ENCODE peak calls at places on chromosome 16, in four cellular contexts. X is K562, G is GM12878, D is HepG2. B is an unnamed sample.

GRCh38 chr16:64094992-64095579 is 1026.8 kb downstream of the CDH11 start:
- DNase-seq in X (no peak), G (no peak), D (no peak), B (no peak)

GRCh38 chr16:88400186-88400585 is 17.4 kb downstream of the ZNF469 start:
- DNase-seq in X (no peak), G (no peak), D (no peak), B (no peak)

GRCh38 chr16:54193656-54194007 is 93.0 kb downstream of the IRX3 start:
- DNase-seq in X (peak), G (peak), D (peak), B (peak)

GRCh38 chr16:29900102-29900887 is at the start of gene ASPHD1:
- DNase-seq in X (peak), G (no peak), D (peak), B (peak)

GRCh38 chr16:81632392-81633146 is 146.5 kb upstream of the PLCG2 start:
- DNase-seq in X (peak), G (no peak), D (no peak), B (no peak)

GRCh38 chr16:85265789-85266188 is 153.5 kb upstream of the CIBAR2 start:
- DNase-seq in X (no peak), G (no peak), D (no peak), B (no peak)

GRCh38 chr16:75789237-75789636 is 62.9 kb upstream of the CPHXL start:
- DNase-seq in X (peak), G (no peak), D (peak), B (no peak)

GRCh38 chr16:84840687-84841627 is 21.2 kb downstream of the CRISPLD2 start:
- DNase-seq in X (no peak), G (no peak), D (no peak), B (no peak)

GRCh38 chr16:89643769-89644300 is 13.7 kb downstream of the CHMP1A start:
- DNase-seq in X (no peak), G (no peak), D (no peak), B (no peak)

GRCh38 chr16:12188674-12189249 is 212.2 kb downstream of the SNX29 start:
- DNase-seq in X (no peak), G (no peak), D (no peak), B (no peak)

GRCh38 chr16:85142129-85142513 is 29.8 kb upstream of the CIBAR2 start:
- DNase-seq in X (no peak), G (no peak), D (no peak), B (no peak)

GRCh38 chr16:82900611-82901010 is 273.8 kb downstream of the CDH13 start:
- DNase-seq in X (no peak), G (no peak), D (no peak), B (no peak)

GRCh38 chr16:81431554-81432353 is 12.9 kb upstream of the CMIP start:
- DNase-seq in X (no peak), G (no peak), D (peak), B (no peak)

GRCh38 chr16:80993293-80993691 is 13.4 kb downstream of the CMC2 start:
- DNase-seq in X (peak), G (no peak), D (peak), B (no peak)

GRCh38 chr16:8996891-8997290 is 33.2 kb upstream of the USP7 start:
- DNase-seq in X (peak), G (no peak), D (peak), B (no peak)

GRCh38 chr16:48353565-48354163 is 31.5 kb downstream of the SIAH1 start:
- DNase-seq in X (peak), G (peak), D (peak), B (peak)

GRCh38 chr16:22664132-22664531 is 149.8 kb upstream of the HS3ST2 start:
- DNase-seq in X (no peak), G (no peak), D (no peak), B (no peak)

GRCh38 chr16:11183035-11183812 is 72.8 kb downstream of the SOCS1 start:
- DNase-seq in X (no peak), G (peak), D (no peak), B (peak)

GRCh38 chr16:31200821-31201510 is 1.6 kb downstream of the PYCARD start:
- DNase-seq in X (peak), G (no peak), D (no peak), B (no peak)

GRCh38 chr16:65875362-65876199 is 490.9 kb upstream of the CDH5 start:
- DNase-seq in X (no peak), G (no peak), D (no peak), B (no peak)

GRCh38 chr16:78893340-78893739 is 707.2 kb downstream of the MAF start:
- DNase-seq in X (no peak), G (no peak), D (no peak), B (no peak)

GRCh38 chr16:81456523-81457325 is 12.1 kb downstream of the CMIP start:
- DNase-seq in X (no peak), G (no peak), D (peak), B (no peak)

GRCh38 chr16:73610160-73610559 is 562.2 kb upstream of the ZFHX3 start:
- DNase-seq in X (no peak), G (no peak), D (no peak), B (no peak)

DNA sequence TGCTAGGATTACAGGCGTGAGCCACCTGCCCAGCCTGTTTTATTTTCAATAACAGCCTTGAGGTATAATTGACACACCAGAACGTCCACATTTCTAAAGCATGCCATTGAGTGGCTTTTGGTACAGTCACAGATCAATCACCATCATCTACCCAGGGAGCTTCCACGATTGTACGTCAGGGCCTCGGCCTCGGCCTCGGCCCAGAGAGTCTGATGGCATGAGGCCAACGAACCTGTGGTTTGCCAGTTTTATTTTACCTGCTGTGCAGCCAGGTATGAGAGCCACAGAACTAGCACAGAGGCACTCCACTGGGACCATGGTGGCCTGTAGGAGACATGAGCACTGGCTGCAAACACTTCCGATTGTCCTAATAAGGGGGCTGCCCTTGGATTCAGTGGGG is 8.3 kb downstream of the UBALD1 start:
- DNase-seq in X (no peak), G (no peak), D (no peak), B (no peak)
- TF ChIP-seq ETV6 in X (no peak), G (no peak), D (no peak), B (no peak)

GRCh38 chr16:87178977-87179376 is 138.2 kb downstream of the C16orf95 start:
- DNase-seq in X (no peak), G (no peak), D (no peak), B (no peak)
- TF ChIP-seq ETV6 in X (no peak), G (no peak), D (no peak), B (no peak)

GRCh38 chr16:24774510-24774909 is 45.1 kb downstream of the TNRC6A start:
- DNase-seq in X (no peak), G (no peak), D (no peak), B (no peak)

GRCh38 chr16:24773771-24774427 is 44.4 kb downstream of the TNRC6A start:
- DNase-seq in X (no peak), G (no peak), D (no peak), B (no peak)

GRCh38 chr16:24775455-24775854 is 46.0 kb downstream of the TNRC6A start:
- DNase-seq in X (no peak), G (no peak), D (no peak), B (no peak)

GRCh38 chr16:24778676-24779075 is 49.2 kb downstream of the TNRC6A start:
- DNase-seq in X (no peak), G (no peak), D (no peak), B (no peak)

GRCh38 chr16:24776486-24777220 is 47.2 kb downstream of the TNRC6A start:
- DNase-seq in X (no peak), G (no peak), D (no peak), B (no peak)
- TF ChIP-seq ETV6 in X (no peak), G (no peak), D (no peak), B (no peak)

GRCh38 chr16:14497245-14498082 is 132.6 kb downstream of the PARN start:
- DNase-seq in X (no peak), G (no peak), D (peak), B (no peak)
- TF ChIP-seq ETV6 in X (no peak), G (no peak), D (no peak), B (no peak)

DNA sequence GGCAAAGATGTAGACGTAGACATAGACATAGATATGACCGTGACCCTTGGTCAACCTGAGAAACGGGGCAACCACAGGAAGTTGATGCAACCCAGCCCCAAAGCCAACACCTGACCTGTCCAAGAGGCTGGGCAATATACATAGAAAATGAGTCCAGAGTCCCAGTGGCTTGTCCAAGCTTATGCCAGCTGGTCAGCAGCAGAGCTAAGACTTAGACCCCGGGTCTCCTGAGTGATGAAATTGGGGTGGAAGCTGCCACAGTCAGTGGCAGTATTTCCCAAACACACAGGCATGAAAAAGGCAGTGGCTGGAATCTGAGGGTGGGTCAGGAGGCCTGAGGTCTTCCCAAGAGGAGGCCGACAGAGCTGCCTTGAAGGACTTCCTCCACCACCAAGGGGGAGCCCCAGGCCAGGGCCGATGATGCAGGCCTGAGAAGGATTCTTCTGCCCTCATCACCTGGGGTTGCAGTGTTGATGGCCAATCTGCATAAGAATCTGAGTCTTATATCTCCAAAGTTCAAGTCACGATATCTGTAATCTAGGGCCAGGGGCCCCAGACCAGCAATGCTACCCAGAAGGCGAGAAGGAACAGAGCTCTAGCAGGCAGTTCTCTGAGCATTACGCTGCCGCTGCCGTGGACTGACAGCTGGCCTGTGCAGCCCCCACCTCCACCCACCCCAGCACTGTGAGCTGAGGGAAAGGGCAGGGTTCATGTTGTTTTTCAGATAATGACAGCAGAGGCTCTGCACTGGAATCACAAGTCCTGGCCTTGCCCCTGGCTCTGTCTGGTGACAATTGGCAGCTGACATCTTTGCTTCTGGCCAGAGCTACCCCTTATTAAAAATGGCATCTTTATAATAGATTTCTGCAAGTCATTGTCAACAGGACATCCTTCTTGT is 72.7 kb downstream of the GNAO1 start:
- DNase-seq in X (peak), G (no peak), D (peak), B (no peak)
- TF ChIP-seq ETV6 in X (no peak), G (no peak), D (no peak), B (no peak)

DNA sequence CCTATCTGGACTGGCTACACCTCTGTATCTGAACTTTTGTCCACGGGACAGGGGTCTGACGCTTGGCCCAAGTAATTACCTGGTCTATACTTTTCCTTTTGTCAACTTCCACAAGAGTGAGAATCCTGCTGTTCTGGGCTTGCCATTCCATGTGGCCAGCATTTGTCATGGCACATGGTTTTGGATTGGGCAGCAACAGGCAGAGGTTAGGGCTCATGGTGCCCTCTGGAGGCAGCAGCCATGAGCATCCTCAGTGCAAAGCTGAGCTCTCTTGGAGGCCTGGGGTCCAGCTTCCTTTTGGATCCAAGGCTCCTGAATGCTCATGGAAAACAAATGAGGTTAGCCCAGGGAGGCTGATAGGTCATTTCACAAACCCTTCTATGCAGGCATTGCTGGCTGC is 7.5 kb upstream of the EDC4 start:
- DNase-seq in X (no peak), G (no peak), D (peak), B (peak)
- TF ChIP-seq ETV6 in X (no peak), G (no peak), D (no peak), B (no peak)

DNA sequence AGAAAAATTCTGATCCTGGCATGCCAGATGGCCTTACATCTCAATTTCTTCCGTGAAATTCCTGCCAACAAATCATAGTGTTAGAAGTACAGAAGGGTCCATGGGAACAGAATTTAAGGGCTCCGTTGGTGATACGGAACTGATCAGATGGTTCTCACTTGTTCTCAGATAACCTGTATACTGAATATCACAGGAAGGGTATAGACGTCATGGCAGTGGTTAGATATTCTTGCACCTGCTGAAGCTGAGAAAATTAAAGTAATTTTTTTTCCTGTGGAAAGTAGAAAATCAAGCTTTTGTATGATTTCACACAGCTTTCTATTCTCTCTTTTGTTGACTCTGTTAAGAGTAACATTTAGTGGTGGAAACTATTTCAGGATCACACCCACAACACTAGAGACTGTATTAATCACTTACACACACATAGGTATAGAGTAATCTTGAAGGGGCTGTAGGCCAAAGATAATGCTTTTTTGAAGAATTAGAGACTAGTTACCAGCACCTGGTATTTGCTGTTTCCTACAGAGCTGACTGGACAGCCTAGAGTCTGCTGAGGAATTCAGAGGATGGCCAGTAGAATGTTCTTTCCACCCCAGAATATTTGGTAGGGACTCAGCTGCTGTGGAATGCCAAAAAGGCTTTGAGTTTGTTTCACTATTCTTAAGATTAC is 7.5 kb downstream of the TENT4B start:
- DNase-seq in X (peak), G (no peak), D (no peak), B (no peak)
- TF ChIP-seq ETV6 in X (no peak), G (no peak), D (no peak), B (no peak)

DNA sequence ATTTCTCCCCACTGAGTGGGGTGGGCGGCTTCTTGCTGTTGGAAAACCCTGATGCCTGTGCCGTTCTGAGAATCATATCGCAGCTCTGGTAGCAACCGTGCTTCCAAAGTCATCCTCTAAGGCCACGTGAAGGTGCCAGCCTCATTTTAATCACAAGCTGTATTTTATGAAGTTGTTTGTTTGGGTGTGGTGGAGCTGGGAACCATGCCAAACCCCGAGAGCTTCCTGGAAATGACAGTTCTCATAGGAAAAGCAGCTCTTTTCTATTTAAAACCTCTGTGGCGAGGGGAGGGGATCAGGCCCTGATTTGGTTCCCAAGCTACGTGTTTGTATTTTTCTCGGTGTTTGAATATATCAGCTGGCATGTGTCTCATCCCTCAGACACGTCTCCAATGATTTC is 21.7 kb downstream of the KNOP1 start:
- DNase-seq in X (peak), G (no peak), D (no peak), B (no peak)
- TF ChIP-seq ETV6 in X (no peak), G (no peak), D (no peak), B (no peak)

GRCh38 chr16:14490281-14490680 is 139.8 kb downstream of the PARN start:
- DNase-seq in X (no peak), G (no peak), D (no peak), B (no peak)

GRCh38 chr16:14486520-14487303 is 143.3 kb downstream of the PARN start:
- DNase-seq in X (peak), G (no peak), D (peak), B (no peak)

GRCh38 chr16:14491831-14492529 is 138.1 kb downstream of the PARN start:
- DNase-seq in X (no peak), G (no peak), D (no peak), B (no peak)

GRCh38 chr16:14487579-14487978 is 142.5 kb downstream of the PARN start:
- DNase-seq in X (peak), G (no peak), D (no peak), B (no peak)

DNA sequence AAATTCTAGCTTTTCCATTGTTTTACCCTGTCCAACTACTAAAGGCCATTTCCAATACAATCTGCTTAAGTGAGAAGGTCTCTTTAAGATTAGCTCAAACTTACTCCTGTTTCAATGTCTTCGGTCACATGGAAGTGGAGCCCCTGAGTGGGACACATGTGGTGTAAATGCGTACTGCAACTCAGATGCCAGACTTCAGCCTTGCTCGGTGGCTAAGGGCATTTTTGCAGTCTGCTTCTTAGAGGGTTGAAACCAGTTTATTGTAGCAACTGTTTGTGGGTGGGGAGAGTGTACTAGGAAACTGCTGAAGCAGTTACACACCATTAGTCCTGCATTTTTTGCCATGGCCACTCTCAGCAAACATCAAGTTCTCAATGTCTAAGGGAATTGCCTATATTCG is 140.6 kb downstream of the PARN start:
- DNase-seq in X (peak), G (no peak), D (peak), B (peak)
- TF ChIP-seq ETV6 in X (no peak), G (no peak), D (no peak), B (no peak)

DNA sequence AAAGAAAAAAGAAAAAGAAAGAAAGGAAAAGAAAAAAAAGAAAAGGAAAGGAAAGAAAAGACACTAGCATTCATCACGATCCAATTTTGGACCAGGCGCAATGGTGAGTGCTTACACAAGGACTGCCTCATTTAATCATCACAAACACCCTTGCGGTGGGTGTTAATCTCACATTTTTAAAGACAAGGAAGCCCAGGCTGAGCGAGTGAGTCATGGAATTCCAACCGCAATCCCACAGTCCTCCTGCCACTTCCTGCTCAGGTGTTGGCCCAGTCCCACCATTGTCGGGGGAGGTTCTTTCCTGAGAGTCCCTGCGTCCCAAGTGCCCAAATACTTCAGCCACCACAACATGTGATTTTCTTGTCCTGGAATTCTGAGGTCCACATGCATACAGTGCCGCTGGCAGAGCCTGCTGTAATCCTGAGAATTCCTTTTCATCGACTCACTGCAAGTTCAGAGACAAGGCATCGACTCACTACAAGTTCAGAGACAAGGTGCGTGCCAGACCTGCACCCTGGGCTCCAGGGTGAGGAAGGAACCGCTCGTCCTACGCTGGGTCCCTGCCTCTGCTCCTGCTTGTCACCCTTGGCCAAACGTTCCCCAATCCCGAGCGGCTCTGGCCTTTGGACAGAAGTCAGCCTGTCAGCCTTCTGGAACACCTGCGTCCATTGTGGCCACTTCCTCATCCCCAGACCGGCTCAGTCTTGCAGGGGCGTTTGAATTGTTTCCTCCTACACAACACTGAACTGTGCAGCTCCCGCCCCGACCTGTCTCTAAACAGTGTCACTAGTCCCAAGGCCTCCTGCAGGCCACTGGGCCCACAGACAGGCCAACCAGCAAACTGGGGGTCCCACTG is 5.8 kb downstream of the ZG16B start:
- DNase-seq in X (no peak), G (no peak), D (peak), B (no peak)
- TF ChIP-seq ETV6 in X (no peak), G (no peak), D (no peak), B (no peak)